ENCODE peak calls at places on chromosomes 4 and X, in ten cellular contexts. One of them, this sample, is unnamed.

GRCh38 chr4:88697113-88697512 is 516 bp downstream of the NAP1L5 start:
- DNase-seq in cardiac fibroblast: peak
- DNase-seq in mesothelial cell of epicardium: no peak
- DNase-seq in CD4-positive, alpha-beta T cell: peak
- DNase-seq in mucosa of descending colon: no peak
- DNase-seq in glutamatergic neuron: no peak
- DNase-seq in Calu3: no peak
- DNase-seq in colonic mucosa: no peak
- DNase-seq in CD8-positive, alpha-beta T cell: no peak
- DNase-seq in upper lobe of right lung: no peak
- DNase-seq in this sample: no peak

GRCh38 chrX:38985375-38985774 is 184.1 kb downstream of the MID1IP1 start:
- DNase-seq in glutamatergic neuron: no peak
- DNase-seq in cardiac fibroblast: peak
- DNase-seq in Calu3: no peak
- DNase-seq in colonic mucosa: no peak
- DNase-seq in CD4-positive, alpha-beta T cell: no peak
- DNase-seq in upper lobe of right lung: no peak
- DNase-seq in mesothelial cell of epicardium: no peak
- DNase-seq in CD8-positive, alpha-beta T cell: no peak
- DNase-seq in mucosa of descending colon: no peak
- DNase-seq in this sample: no peak

GRCh38 chr4:101127176-101127790 is 220.0 kb downstream of the PPP3CA start:
- DNase-seq in glutamatergic neuron: no peak
- DNase-seq in upper lobe of right lung: no peak
- DNase-seq in mesothelial cell of epicardium: no peak
- DNase-seq in cardiac fibroblast: no peak
- DNase-seq in CD8-positive, alpha-beta T cell: no peak
- DNase-seq in CD4-positive, alpha-beta T cell: no peak
- DNase-seq in colonic mucosa: no peak
- DNase-seq in Calu3: no peak
- DNase-seq in mucosa of descending colon: no peak
- DNase-seq in this sample: no peak

GRCh38 chr4:100895572-100896197 is 377.9 kb upstream of the EMCN start:
- DNase-seq in upper lobe of right lung: no peak
- DNase-seq in cardiac fibroblast: peak
- DNase-seq in Calu3: no peak
- DNase-seq in CD8-positive, alpha-beta T cell: no peak
- DNase-seq in CD4-positive, alpha-beta T cell: no peak
- DNase-seq in mucosa of descending colon: peak
- DNase-seq in colonic mucosa: no peak
- DNase-seq in mesothelial cell of epicardium: no peak
- DNase-seq in glutamatergic neuron: no peak
- DNase-seq in this sample: no peak

GRCh38 chrX:118423558-118423957 is 72.1 kb upstream of the DOCK11 start:
- DNase-seq in cardiac fibroblast: no peak
- DNase-seq in mesothelial cell of epicardium: no peak
- DNase-seq in colonic mucosa: no peak
- DNase-seq in CD8-positive, alpha-beta T cell: no peak
- DNase-seq in mucosa of descending colon: no peak
- DNase-seq in Calu3: no peak
- DNase-seq in CD4-positive, alpha-beta T cell: no peak
- DNase-seq in upper lobe of right lung: no peak
- DNase-seq in glutamatergic neuron: no peak
- DNase-seq in this sample: no peak

GRCh38 chr4:1784789-1785591 is 8.1 kb upstream of the FGFR3 start:
- DNase-seq in Calu3: no peak
- DNase-seq in CD4-positive, alpha-beta T cell: no peak
- DNase-seq in glutamatergic neuron: no peak
- DNase-seq in mucosa of descending colon: peak
- DNase-seq in colonic mucosa: peak
- DNase-seq in cardiac fibroblast: no peak
- DNase-seq in upper lobe of right lung: no peak
- DNase-seq in CD8-positive, alpha-beta T cell: no peak
- DNase-seq in mesothelial cell of epicardium: no peak
- DNase-seq in this sample: no peak

GRCh38 chr4:158461336-158461735 is 60.3 kb upstream of the RXFP1 start:
- DNase-seq in cardiac fibroblast: no peak
- DNase-seq in colonic mucosa: no peak
- DNase-seq in CD8-positive, alpha-beta T cell: no peak
- DNase-seq in Calu3: no peak
- DNase-seq in mucosa of descending colon: no peak
- DNase-seq in mesothelial cell of epicardium: no peak
- DNase-seq in glutamatergic neuron: no peak
- DNase-seq in CD4-positive, alpha-beta T cell: no peak
- DNase-seq in upper lobe of right lung: no peak
- DNase-seq in this sample: no peak

GRCh38 chr4:27692098-27692679 is 831.5 kb downstream of the STIM2 start:
- DNase-seq in glutamatergic neuron: no peak
- DNase-seq in mucosa of descending colon: no peak
- DNase-seq in Calu3: peak
- DNase-seq in CD8-positive, alpha-beta T cell: no peak
- DNase-seq in colonic mucosa: no peak
- DNase-seq in mesothelial cell of epicardium: no peak
- DNase-seq in upper lobe of right lung: no peak
- DNase-seq in cardiac fibroblast: peak
- DNase-seq in CD4-positive, alpha-beta T cell: no peak
- DNase-seq in this sample: no peak

GRCh38 chr4:156764145-156764544 is 207.5 kb downstream of the PDGFC start:
- DNase-seq in cardiac fibroblast: peak
- DNase-seq in mucosa of descending colon: no peak
- DNase-seq in CD4-positive, alpha-beta T cell: no peak
- DNase-seq in glutamatergic neuron: no peak
- DNase-seq in Calu3: no peak
- DNase-seq in upper lobe of right lung: no peak
- DNase-seq in mesothelial cell of epicardium: no peak
- DNase-seq in colonic mucosa: no peak
- DNase-seq in CD8-positive, alpha-beta T cell: no peak
- DNase-seq in this sample: no peak

GRCh38 chrX:47690175-47690574 is 31.2 kb upstream of the UXT start:
- DNase-seq in upper lobe of right lung: no peak
- DNase-seq in CD4-positive, alpha-beta T cell: no peak
- DNase-seq in glutamatergic neuron: no peak
- DNase-seq in Calu3: no peak
- DNase-seq in mucosa of descending colon: no peak
- DNase-seq in colonic mucosa: no peak
- DNase-seq in mesothelial cell of epicardium: no peak
- DNase-seq in cardiac fibroblast: peak
- DNase-seq in CD8-positive, alpha-beta T cell: no peak
- DNase-seq in this sample: no peak

GRCh38 chr4:54929459-54929858 is 195.9 kb downstream of the KDR start:
- DNase-seq in CD8-positive, alpha-beta T cell: no peak
- DNase-seq in mesothelial cell of epicardium: no peak
- DNase-seq in upper lobe of right lung: no peak
- DNase-seq in glutamatergic neuron: peak
- DNase-seq in Calu3: no peak
- DNase-seq in cardiac fibroblast: peak
- DNase-seq in CD4-positive, alpha-beta T cell: no peak
- DNase-seq in mucosa of descending colon: no peak
- DNase-seq in colonic mucosa: no peak
- DNase-seq in this sample: no peak

GRCh38 chrX:115147220-115147619 is 42.0 kb upstream of the RBMXL3 start:
- DNase-seq in cardiac fibroblast: peak
- DNase-seq in CD8-positive, alpha-beta T cell: no peak
- DNase-seq in upper lobe of right lung: no peak
- DNase-seq in mesothelial cell of epicardium: no peak
- DNase-seq in Calu3: no peak
- DNase-seq in colonic mucosa: no peak
- DNase-seq in glutamatergic neuron: no peak
- DNase-seq in mucosa of descending colon: no peak
- DNase-seq in CD4-positive, alpha-beta T cell: no peak
- DNase-seq in this sample: no peak

GRCh38 chr4:5465529-5465928 is 242.8 kb downstream of the EVC2 start:
- DNase-seq in mucosa of descending colon: no peak
- DNase-seq in CD4-positive, alpha-beta T cell: no peak
- DNase-seq in Calu3: no peak
- DNase-seq in upper lobe of right lung: no peak
- DNase-seq in mesothelial cell of epicardium: no peak
- DNase-seq in colonic mucosa: no peak
- DNase-seq in cardiac fibroblast: no peak
- DNase-seq in CD8-positive, alpha-beta T cell: no peak
- DNase-seq in glutamatergic neuron: no peak
- DNase-seq in this sample: no peak

GRCh38 chr4:7861440-7861881 is 78.2 kb downstream of the AFAP1 start:
- DNase-seq in upper lobe of right lung: no peak
- DNase-seq in CD4-positive, alpha-beta T cell: no peak
- DNase-seq in mucosa of descending colon: no peak
- DNase-seq in glutamatergic neuron: no peak
- DNase-seq in Calu3: no peak
- DNase-seq in CD8-positive, alpha-beta T cell: no peak
- DNase-seq in colonic mucosa: no peak
- DNase-seq in mesothelial cell of epicardium: no peak
- DNase-seq in cardiac fibroblast: peak
- DNase-seq in this sample: no peak
- TF ChIP-seq CTCF in upper lobe of right lung: no peak
- TF ChIP-seq CTCF in CD4-positive, alpha-beta T cell: no peak
- TF ChIP-seq CTCF in mucosa of descending colon: no peak
- TF ChIP-seq CTCF in glutamatergic neuron: no peak
- TF ChIP-seq CTCF in Calu3: no peak
- TF ChIP-seq CTCF in CD8-positive, alpha-beta T cell: no peak
- TF ChIP-seq CTCF in colonic mucosa: no peak
- TF ChIP-seq CTCF in mesothelial cell of epicardium: no peak
- TF ChIP-seq CTCF in cardiac fibroblast: no peak
- TF ChIP-seq CTCF in this sample: no peak

GRCh38 chr4:8473920-8474590 is 33.5 kb downstream of the TRMT44 start:
- DNase-seq in Calu3: no peak
- DNase-seq in cardiac fibroblast: no peak
- DNase-seq in CD8-positive, alpha-beta T cell: no peak
- DNase-seq in colonic mucosa: no peak
- DNase-seq in glutamatergic neuron: no peak
- DNase-seq in mucosa of descending colon: no peak
- DNase-seq in CD4-positive, alpha-beta T cell: no peak
- DNase-seq in mesothelial cell of epicardium: no peak
- DNase-seq in upper lobe of right lung: no peak
- DNase-seq in this sample: no peak
- TF ChIP-seq CTCF in Calu3: no peak
- TF ChIP-seq CTCF in cardiac fibroblast: no peak
- TF ChIP-seq CTCF in CD8-positive, alpha-beta T cell: no peak
- TF ChIP-seq CTCF in colonic mucosa: no peak
- TF ChIP-seq CTCF in glutamatergic neuron: no peak
- TF ChIP-seq CTCF in mucosa of descending colon: no peak
- TF ChIP-seq CTCF in CD4-positive, alpha-beta T cell: no peak
- TF ChIP-seq CTCF in mesothelial cell of epicardium: no peak
- TF ChIP-seq CTCF in upper lobe of right lung: no peak
- TF ChIP-seq CTCF in this sample: no peak

GRCh38 chr4:6657242-6658203 is 17.0 kb downstream of the MRFAP1 start:
- DNase-seq in upper lobe of right lung: no peak
- DNase-seq in glutamatergic neuron: no peak
- DNase-seq in Calu3: no peak
- DNase-seq in cardiac fibroblast: no peak
- DNase-seq in CD8-positive, alpha-beta T cell: no peak
- DNase-seq in mesothelial cell of epicardium: no peak
- DNase-seq in CD4-positive, alpha-beta T cell: no peak
- DNase-seq in mucosa of descending colon: no peak
- DNase-seq in colonic mucosa: no peak
- DNase-seq in this sample: no peak

GRCh38 chr4:6659897-6660296 is 19.4 kb downstream of the MRFAP1 start:
- DNase-seq in upper lobe of right lung: no peak
- DNase-seq in cardiac fibroblast: no peak
- DNase-seq in glutamatergic neuron: no peak
- DNase-seq in mesothelial cell of epicardium: no peak
- DNase-seq in Calu3: no peak
- DNase-seq in CD4-positive, alpha-beta T cell: no peak
- DNase-seq in colonic mucosa: no peak
- DNase-seq in CD8-positive, alpha-beta T cell: no peak
- DNase-seq in mucosa of descending colon: no peak
- DNase-seq in this sample: no peak

GRCh38 chr4:6658204-6658585 is 17.7 kb downstream of the MRFAP1 start:
- DNase-seq in mesothelial cell of epicardium: no peak
- DNase-seq in cardiac fibroblast: no peak
- DNase-seq in colonic mucosa: no peak
- DNase-seq in CD4-positive, alpha-beta T cell: no peak
- DNase-seq in mucosa of descending colon: no peak
- DNase-seq in Calu3: no peak
- DNase-seq in glutamatergic neuron: no peak
- DNase-seq in upper lobe of right lung: no peak
- DNase-seq in CD8-positive, alpha-beta T cell: no peak
- DNase-seq in this sample: no peak

GRCh38 chr4:6660430-6660829 is 19.9 kb downstream of the MRFAP1 start:
- DNase-seq in Calu3: no peak
- DNase-seq in CD4-positive, alpha-beta T cell: no peak
- DNase-seq in mesothelial cell of epicardium: no peak
- DNase-seq in colonic mucosa: no peak
- DNase-seq in upper lobe of right lung: no peak
- DNase-seq in CD8-positive, alpha-beta T cell: no peak
- DNase-seq in mucosa of descending colon: no peak
- DNase-seq in cardiac fibroblast: no peak
- DNase-seq in glutamatergic neuron: no peak
- DNase-seq in this sample: no peak

GRCh38 chr4:6658635-6659075 is 18.2 kb downstream of the MRFAP1 start:
- DNase-seq in glutamatergic neuron: peak
- DNase-seq in upper lobe of right lung: peak
- DNase-seq in mucosa of descending colon: peak
- DNase-seq in CD8-positive, alpha-beta T cell: peak
- DNase-seq in mesothelial cell of epicardium: no peak
- DNase-seq in colonic mucosa: no peak
- DNase-seq in cardiac fibroblast: peak
- DNase-seq in CD4-positive, alpha-beta T cell: no peak
- DNase-seq in Calu3: peak
- DNase-seq in this sample: no peak
- TF ChIP-seq CTCF in glutamatergic neuron: no peak
- TF ChIP-seq CTCF in upper lobe of right lung: no peak
- TF ChIP-seq CTCF in mucosa of descending colon: no peak
- TF ChIP-seq CTCF in CD8-positive, alpha-beta T cell: no peak
- TF ChIP-seq CTCF in mesothelial cell of epicardium: no peak
- TF ChIP-seq CTCF in colonic mucosa: no peak
- TF ChIP-seq CTCF in cardiac fibroblast: no peak
- TF ChIP-seq CTCF in CD4-positive, alpha-beta T cell: no peak
- TF ChIP-seq CTCF in Calu3: no peak
- TF ChIP-seq CTCF in this sample: no peak

GRCh38 chrX:153981771-153982533 is 9.4 kb downstream of the TMEM187 start:
- DNase-seq in glutamatergic neuron: no peak
- DNase-seq in mucosa of descending colon: peak
- DNase-seq in mesothelial cell of epicardium: no peak
- DNase-seq in CD4-positive, alpha-beta T cell: peak
- DNase-seq in colonic mucosa: no peak
- DNase-seq in upper lobe of right lung: peak
- DNase-seq in cardiac fibroblast: no peak
- DNase-seq in CD8-positive, alpha-beta T cell: no peak
- DNase-seq in Calu3: no peak
- DNase-seq in this sample: no peak
- TF ChIP-seq CTCF in glutamatergic neuron: no peak
- TF ChIP-seq CTCF in mucosa of descending colon: no peak
- TF ChIP-seq CTCF in mesothelial cell of epicardium: no peak
- TF ChIP-seq CTCF in CD4-positive, alpha-beta T cell: no peak
- TF ChIP-seq CTCF in colonic mucosa: no peak
- TF ChIP-seq CTCF in upper lobe of right lung: no peak
- TF ChIP-seq CTCF in cardiac fibroblast: no peak
- TF ChIP-seq CTCF in CD8-positive, alpha-beta T cell: no peak
- TF ChIP-seq CTCF in Calu3: no peak
- TF ChIP-seq CTCF in this sample: no peak

This sample was measured in activated B cell treated with CpG ODN at 0.5 μM for 24 hours.